ENCODE peak calls at places on chromosome 22, in nine cellular contexts. G, Q, V, Y, O, F, C, J and R are unnamed samples.

GRCh38 chr22:28500005-28500404 is 179.6 kb downstream of the TTC28 start:
- DNase-seq in Y (no peak), J (no peak), O (no peak), V (no peak), G (no peak), F (no peak), Q (no peak), C (no peak), R (no peak)

GRCh38 chr22:43992331-43992821 is 31.7 kb upstream of the PARVB start:
- DNase-seq in V (no peak), F (no peak), C (peak; percentile 42), Q (no peak), Y (no peak), O (no peak), G (no peak), J (no peak), R (no peak)

GRCh38 chr22:47060718-47061117 is 298.3 kb downstream of the TBC1D22A start:
- DNase-seq in G (no peak), Y (no peak), J (no peak), O (no peak), C (no peak), Q (no peak), V (no peak), F (no peak), R (no peak)

GRCh38 chr22:36227396-36227795 is 11.9 kb downstream of the APOL2 start:
- DNase-seq in J (no peak), V (no peak), F (no peak), O (no peak), G (no peak), Y (no peak), Q (no peak), C (no peak), R (no peak)

GRCh38 chr22:37219534-37219933 is 7.3 kb upstream of the SSTR3 start:
- DNase-seq in J (no peak), C (no peak), G (no peak), O (no peak), V (no peak), Y (no peak), F (no peak), Q (no peak), R (no peak)

GRCh38 chr22:24358105-24358836 is 69.1 kb upstream of the ADORA2A start:
- DNase-seq in C (no peak), F (no peak), Y (no peak), O (no peak), Q (no peak), J (no peak), G (no peak), V (no peak), R (no peak)

GRCh38 chr22:41983516-41983915 is 14.3 kb downstream of the SEPTIN3 start:
- DNase-seq in C (no peak), O (no peak), V (no peak), F (no peak), Q (peak; percentile 2), Y (no peak), G (no peak), J (no peak), R (no peak)

GRCh38 chr22:50020606-50021005 is 8.0 kb upstream of the IL17REL start:
- DNase-seq in O (no peak), C (no peak), G (no peak), Q (no peak), V (no peak), Y (no peak), F (no peak), J (no peak), R (no peak)

GRCh38 chr22:22812031-22812905 is 75.3 kb upstream of the IGLL5 start:
- DNase-seq in F (no peak), G (no peak), O (no peak), C (no peak), V (no peak), Q (no peak), J (no peak), Y (no peak), R (no peak)

GRCh38 chr22:24925586-24926427 is 20.7 kb downstream of the LHFPL7 start:
- DNase-seq in F (peak; percentile 71), Y (no peak), J (no peak), Q (no peak), G (no peak), C (no peak), O (no peak), V (no peak), R (no peak)

GRCh38 chr22:19175602-19176174 is 2.8 kb downstream of the SLC25A1 start:
- DNase-seq in J (no peak), G (no peak), F (no peak), C (no peak), Q (no peak), V (no peak), O (no peak), Y (no peak), R (no peak)

GRCh38 chr22:46866591-46866990 is 104.1 kb downstream of the TBC1D22A start:
- DNase-seq in V (no peak), C (peak; percentile 56), O (no peak), Q (no peak), G (no peak), J (no peak), F (no peak), Y (no peak), R (peak; percentile 69)

GRCh38 chr22:28883917-28884753 is 763 bp downstream of the ZNRF3 start:
- DNase-seq in Y (no peak), F (peak; percentile 27), V (peak; percentile 21), O (no peak), G (peak; percentile 66), Q (peak; percentile 65), C (peak; percentile 32), J (no peak), R (no peak)

GRCh38 chr22:26585104-26585790 is 4.7 kb downstream of the TPST2 start:
- DNase-seq in Q (peak; percentile 85), F (peak; percentile 80), G (peak; percentile 85), V (no peak), O (no peak), J (no peak), C (peak; percentile 81), Y (no peak), R (no peak)

GRCh38 chr22:30704978-30705377 is 10.3 kb downstream of the OSBP2 start:
- DNase-seq in F (no peak), Q (no peak), J (no peak), G (no peak), O (no peak), C (no peak), Y (no peak), V (no peak), R (no peak)

GRCh38 chr22:34845391-34845790 is 220.6 kb upstream of the ISX start:
- DNase-seq in G (no peak), Y (no peak), Q (no peak), V (no peak), O (no peak), J (no peak), C (no peak), F (no peak), R (no peak)

GRCh38 chr22:25235547-25236290 is 16.3 kb downstream of the CRYBB2 start:
- DNase-seq in O (peak; percentile 60), V (peak; percentile 80), J (peak; percentile 26), C (peak; percentile 80), F (peak; percentile 73), Q (peak; percentile 88), G (peak; percentile 86), Y (peak; percentile 73), R (peak; percentile 79)

GRCh38 chr22:49735411-49736311 is 92.0 kb downstream of the BRD1 start:
- DNase-seq in G (no peak), O (no peak), Y (peak; percentile 10), J (no peak), F (peak; percentile 8), V (peak; percentile 67), Q (no peak), C (peak; percentile 30), R (peak; percentile 30)

GRCh38 chr22:31248965-31249940 is 37.2 kb downstream of the LIMK2 start:
- DNase-seq in J (no peak), Q (no peak), V (no peak), G (no peak), C (no peak), F (no peak), Y (no peak), O (no peak), R (no peak)

GRCh38 chr22:41003041-41003440 is 51.9 kb downstream of the RBX1 start:
- DNase-seq in Y (no peak), G (no peak), F (no peak), V (no peak), C (peak; percentile 39), Q (no peak), J (no peak), O (no peak), R (no peak)

GRCh38 chr22:47190276-47190956 is 428.0 kb downstream of the TBC1D22A start:
- DNase-seq in Y (no peak), J (no peak), F (no peak), Q (peak; percentile 22), V (no peak), C (no peak), G (peak; percentile 48), O (no peak), R (no peak)

GRCh38 chr22:48071828-48072227 is 1309.4 kb downstream of the TBC1D22A start:
- DNase-seq in J (no peak), C (no peak), Y (no peak), G (no peak), F (no peak), O (no peak), V (no peak), Q (no peak), R (no peak)

GRCh38 chr22:50734343-50734771 is 3.6 kb upstream of the ACR start:
- DNase-seq in Q (peak; percentile 37), J (no peak), G (no peak), F (no peak), V (no peak), C (no peak), O (no peak), Y (no peak), R (no peak)

GRCh38 chr22:24550028-24550901 is 4.7 kb downstream of the GUCD1 start:
- DNase-seq in G (no peak), C (no peak), J (no peak), V (no peak), O (no peak), Y (no peak), F (no peak), Q (peak; percentile 94), R (no peak)

GRCh38 chr22:20748820-20749428 is 25.0 kb upstream of the SERPIND1 start:
- DNase-seq in C (no peak), Q (peak; percentile 22), V (no peak), F (peak; percentile 16), G (peak; percentile 28), O (no peak), Y (no peak), J (no peak), R (no peak)

GRCh38 chr22:38704568-38705234 is 1.0 kb upstream of the GTPBP1 start:
- DNase-seq in C (no peak), Q (no peak), F (peak; percentile 16), V (no peak), J (no peak), O (no peak), G (no peak), Y (no peak), R (no peak)

GRCh38 chr22:28019881-28020861 is 101.1 kb upstream of the PITPNB start:
- DNase-seq in V (peak; percentile 65), G (peak; percentile 86), O (peak; percentile 38), C (peak; percentile 52), F (peak; percentile 52), Y (peak; percentile 67), J (no peak), Q (peak; percentile 75), R (peak; percentile 27)

GRCh38 chr22:27616033-27616432 is 185.5 kb downstream of the MN1 start:
- DNase-seq in O (no peak), Y (no peak), V (no peak), J (no peak), C (no peak), F (no peak), Q (no peak), G (no peak), R (no peak)

GRCh38 chr22:32810241-32811133 is 9.0 kb downstream of the TIMP3 start:
- DNase-seq in F (no peak), O (no peak), C (peak; percentile 1), J (no peak), G (no peak), Q (no peak), V (no peak), Y (no peak), R (no peak)

GRCh38 chr22:44554411-44554810 is 56.4 kb upstream of the RTL6 start:
- DNase-seq in J (no peak), O (no peak), V (no peak), F (no peak), Q (no peak), G (peak; percentile 2), C (no peak), Y (no peak), R (no peak)

GRCh38 chr22:20406686-20407408 is 12.9 kb downstream of the ZNF74 start:
- DNase-seq in G (no peak), J (no peak), C (no peak), V (no peak), O (no peak), Y (no peak), Q (no peak), F (no peak), R (no peak)